ENCODE peak calls at places on chromosomes 2 and 18, in nine cellular contexts. One of them, this sample, is unnamed.

GRCh38 chr2:206392118-206392517 is 51.2 kb upstream of the ADAM23 start:
- DNase-seq in SHP77 treated with DMSO at 0.1 percent for 48 hours: no peak
- DNase-seq in AG08396: peak; percentile 74
- DNase-seq in left ventricle myocardium inferior: no peak
- DNase-seq in type B pancreatic cell: no peak
- DNase-seq in RCC 7860: peak; percentile 29
- DNase-seq in bronchial epithelial cell: peak; percentile 55
- DNase-seq in fibroblast of pulmonary artery: peak; percentile 68
- DNase-seq in GM13976: peak; percentile 65
- DNase-seq in this sample: peak; percentile 9

GRCh38 chr2:226031078-226031937 is 631.8 kb downstream of the NYAP2 start:
- DNase-seq in SHP77 treated with DMSO at 0.1 percent for 48 hours: no peak
- DNase-seq in AG08396: peak; percentile 73
- DNase-seq in left ventricle myocardium inferior: peak; percentile 53
- DNase-seq in type B pancreatic cell: peak; percentile 75
- DNase-seq in RCC 7860: peak; percentile 17
- DNase-seq in bronchial epithelial cell: peak; percentile 56
- DNase-seq in fibroblast of pulmonary artery: peak; percentile 79
- DNase-seq in GM13976: peak; percentile 26
- DNase-seq in this sample: no peak

GRCh38 chr2:2890901-2891300 is 486.7 kb downstream of the EIPR1 start:
- DNase-seq in SHP77 treated with DMSO at 0.1 percent for 48 hours: no peak
- DNase-seq in AG08396: no peak
- DNase-seq in left ventricle myocardium inferior: no peak
- DNase-seq in type B pancreatic cell: no peak
- DNase-seq in RCC 7860: no peak
- DNase-seq in bronchial epithelial cell: no peak
- DNase-seq in fibroblast of pulmonary artery: no peak
- DNase-seq in GM13976: no peak
- DNase-seq in this sample: no peak

GRCh38 chr2:182302174-182302573 is 124.7 kb downstream of the PDE1A start:
- DNase-seq in SHP77 treated with DMSO at 0.1 percent for 48 hours: no peak
- DNase-seq in AG08396: peak; percentile 6
- DNase-seq in left ventricle myocardium inferior: no peak
- DNase-seq in type B pancreatic cell: no peak
- DNase-seq in RCC 7860: no peak
- DNase-seq in bronchial epithelial cell: no peak
- DNase-seq in fibroblast of pulmonary artery: peak; percentile 84
- DNase-seq in GM13976: no peak
- DNase-seq in this sample: no peak

GRCh38 chr2:172394008-172394407 is 33.4 kb upstream of the ITGA6 start:
- DNase-seq in SHP77 treated with DMSO at 0.1 percent for 48 hours: no peak
- DNase-seq in AG08396: no peak
- DNase-seq in left ventricle myocardium inferior: no peak
- DNase-seq in type B pancreatic cell: no peak
- DNase-seq in RCC 7860: no peak
- DNase-seq in bronchial epithelial cell: no peak
- DNase-seq in fibroblast of pulmonary artery: no peak
- DNase-seq in GM13976: no peak
- DNase-seq in this sample: no peak

GRCh38 chr2:63581266-63581961 is 6.9 kb downstream of the WDPCP start:
- DNase-seq in SHP77 treated with DMSO at 0.1 percent for 48 hours: no peak
- DNase-seq in AG08396: peak; percentile 12
- DNase-seq in left ventricle myocardium inferior: peak; percentile 20
- DNase-seq in type B pancreatic cell: no peak
- DNase-seq in RCC 7860: peak; percentile 54
- DNase-seq in bronchial epithelial cell: no peak
- DNase-seq in fibroblast of pulmonary artery: peak; percentile 71
- DNase-seq in GM13976: no peak
- DNase-seq in this sample: no peak

GRCh38 chr2:163213699-163214098 is 375.1 kb upstream of the KCNH7 start:
- DNase-seq in SHP77 treated with DMSO at 0.1 percent for 48 hours: no peak
- DNase-seq in AG08396: no peak
- DNase-seq in left ventricle myocardium inferior: no peak
- DNase-seq in type B pancreatic cell: no peak
- DNase-seq in RCC 7860: peak; percentile 87
- DNase-seq in bronchial epithelial cell: peak; percentile 7
- DNase-seq in fibroblast of pulmonary artery: peak; percentile 56
- DNase-seq in GM13976: no peak
- DNase-seq in this sample: no peak

GRCh38 chr18:64037812-64038414 is 68.0 kb downstream of the SERPINB8 start:
- DNase-seq in SHP77 treated with DMSO at 0.1 percent for 48 hours: peak; percentile 24
- DNase-seq in AG08396: peak; percentile 32
- DNase-seq in left ventricle myocardium inferior: no peak
- DNase-seq in type B pancreatic cell: no peak
- DNase-seq in RCC 7860: peak; percentile 21
- DNase-seq in bronchial epithelial cell: peak; percentile 44
- DNase-seq in fibroblast of pulmonary artery: peak; percentile 36
- DNase-seq in GM13976: peak; percentile 50
- DNase-seq in this sample: peak; percentile 48

GRCh38 chr2:68706637-68707036 is 28.0 kb upstream of the ARHGAP25 start:
- DNase-seq in SHP77 treated with DMSO at 0.1 percent for 48 hours: no peak
- DNase-seq in AG08396: no peak
- DNase-seq in left ventricle myocardium inferior: no peak
- DNase-seq in type B pancreatic cell: no peak
- DNase-seq in RCC 7860: no peak
- DNase-seq in bronchial epithelial cell: no peak
- DNase-seq in fibroblast of pulmonary artery: no peak
- DNase-seq in GM13976: no peak
- DNase-seq in this sample: no peak

GRCh38 chr2:25483584-25484266 is 142.0 kb upstream of the DNMT3A start:
- DNase-seq in SHP77 treated with DMSO at 0.1 percent for 48 hours: no peak
- DNase-seq in AG08396: no peak
- DNase-seq in left ventricle myocardium inferior: no peak
- DNase-seq in type B pancreatic cell: no peak
- DNase-seq in RCC 7860: no peak
- DNase-seq in bronchial epithelial cell: peak; percentile 23
- DNase-seq in fibroblast of pulmonary artery: peak; percentile 18
- DNase-seq in GM13976: no peak
- DNase-seq in this sample: no peak

GRCh38 chr2:24342110-24342910 is 18.0 kb downstream of the ITSN2 start:
- DNase-seq in SHP77 treated with DMSO at 0.1 percent for 48 hours: no peak
- DNase-seq in AG08396: no peak
- DNase-seq in left ventricle myocardium inferior: no peak
- DNase-seq in type B pancreatic cell: no peak
- DNase-seq in RCC 7860: no peak
- DNase-seq in bronchial epithelial cell: no peak
- DNase-seq in fibroblast of pulmonary artery: peak; percentile 15
- DNase-seq in GM13976: no peak
- DNase-seq in this sample: no peak

GRCh38 chr2:76544901-76545300 is 834.2 kb upstream of the GCFC2 start:
- DNase-seq in SHP77 treated with DMSO at 0.1 percent for 48 hours: no peak
- DNase-seq in AG08396: no peak
- DNase-seq in left ventricle myocardium inferior: no peak
- DNase-seq in type B pancreatic cell: no peak
- DNase-seq in RCC 7860: no peak
- DNase-seq in bronchial epithelial cell: no peak
- DNase-seq in fibroblast of pulmonary artery: no peak
- DNase-seq in GM13976: no peak
- DNase-seq in this sample: no peak

GRCh38 chr18:55228191-55228590 is 268.9 kb upstream of the CCDC68 start:
- DNase-seq in SHP77 treated with DMSO at 0.1 percent for 48 hours: no peak
- DNase-seq in AG08396: peak; percentile 29
- DNase-seq in left ventricle myocardium inferior: no peak
- DNase-seq in type B pancreatic cell: no peak
- DNase-seq in RCC 7860: no peak
- DNase-seq in bronchial epithelial cell: no peak
- DNase-seq in fibroblast of pulmonary artery: no peak
- DNase-seq in GM13976: no peak
- DNase-seq in this sample: no peak

GRCh38 chr2:53515435-53516332 is 251.9 kb upstream of the CHAC2 start:
- DNase-seq in SHP77 treated with DMSO at 0.1 percent for 48 hours: peak; percentile 99
- DNase-seq in AG08396: no peak
- DNase-seq in left ventricle myocardium inferior: no peak
- DNase-seq in type B pancreatic cell: no peak
- DNase-seq in RCC 7860: no peak
- DNase-seq in bronchial epithelial cell: no peak
- DNase-seq in fibroblast of pulmonary artery: peak; percentile 76
- DNase-seq in GM13976: no peak
- DNase-seq in this sample: no peak

GRCh38 chr18:59275406-59275949 is 2.2 kb upstream of the RAX start:
- DNase-seq in SHP77 treated with DMSO at 0.1 percent for 48 hours: no peak
- DNase-seq in AG08396: no peak
- DNase-seq in left ventricle myocardium inferior: no peak
- DNase-seq in type B pancreatic cell: no peak
- DNase-seq in RCC 7860: no peak
- DNase-seq in bronchial epithelial cell: no peak
- DNase-seq in fibroblast of pulmonary artery: no peak
- DNase-seq in GM13976: no peak
- DNase-seq in this sample: no peak

GRCh38 chr2:45637440-45637839 is 14.0 kb upstream of the PRKCE start:
- DNase-seq in SHP77 treated with DMSO at 0.1 percent for 48 hours: no peak
- DNase-seq in AG08396: no peak
- DNase-seq in left ventricle myocardium inferior: no peak
- DNase-seq in type B pancreatic cell: no peak
- DNase-seq in RCC 7860: peak; percentile 59
- DNase-seq in bronchial epithelial cell: peak; percentile 75
- DNase-seq in fibroblast of pulmonary artery: no peak
- DNase-seq in GM13976: no peak
- DNase-seq in this sample: no peak

GRCh38 chr2:235171511-235172130 is 219.8 kb downstream of the SH3BP4 start:
- DNase-seq in SHP77 treated with DMSO at 0.1 percent for 48 hours: no peak
- DNase-seq in AG08396: peak; percentile 38
- DNase-seq in left ventricle myocardium inferior: no peak
- DNase-seq in type B pancreatic cell: no peak
- DNase-seq in RCC 7860: peak; percentile 81
- DNase-seq in bronchial epithelial cell: peak; percentile 19
- DNase-seq in fibroblast of pulmonary artery: peak; percentile 64
- DNase-seq in GM13976: no peak
- DNase-seq in this sample: no peak

GRCh38 chr2:22281033-22281432 is 1103.9 kb upstream of the KLHL29 start:
- DNase-seq in SHP77 treated with DMSO at 0.1 percent for 48 hours: peak; percentile 73
- DNase-seq in AG08396: peak; percentile 11
- DNase-seq in left ventricle myocardium inferior: no peak
- DNase-seq in type B pancreatic cell: no peak
- DNase-seq in RCC 7860: no peak
- DNase-seq in bronchial epithelial cell: peak; percentile 38
- DNase-seq in fibroblast of pulmonary artery: peak; percentile 44
- DNase-seq in GM13976: no peak
- DNase-seq in this sample: no peak

GRCh38 chr2:107775791-107776190 is 50.9 kb upstream of the RGPD4 start:
- DNase-seq in SHP77 treated with DMSO at 0.1 percent for 48 hours: no peak
- DNase-seq in AG08396: no peak
- DNase-seq in left ventricle myocardium inferior: no peak
- DNase-seq in type B pancreatic cell: no peak
- DNase-seq in RCC 7860: no peak
- DNase-seq in bronchial epithelial cell: peak; percentile 51
- DNase-seq in fibroblast of pulmonary artery: no peak
- DNase-seq in GM13976: no peak
- DNase-seq in this sample: no peak

GRCh38 chr2:120892967-120893667 is 157.4 kb downstream of the GLI2 start:
- DNase-seq in SHP77 treated with DMSO at 0.1 percent for 48 hours: no peak
- DNase-seq in AG08396: peak; percentile 61
- DNase-seq in left ventricle myocardium inferior: no peak
- DNase-seq in type B pancreatic cell: no peak
- DNase-seq in RCC 7860: no peak
- DNase-seq in bronchial epithelial cell: no peak
- DNase-seq in fibroblast of pulmonary artery: peak; percentile 59
- DNase-seq in GM13976: no peak
- DNase-seq in this sample: no peak

GRCh38 chr18:41524674-41525470 is 430.2 kb upstream of the PIK3C3 start:
- DNase-seq in SHP77 treated with DMSO at 0.1 percent for 48 hours: no peak
- DNase-seq in AG08396: no peak
- DNase-seq in left ventricle myocardium inferior: no peak
- DNase-seq in type B pancreatic cell: no peak
- DNase-seq in RCC 7860: no peak
- DNase-seq in bronchial epithelial cell: peak; percentile 2
- DNase-seq in fibroblast of pulmonary artery: no peak
- DNase-seq in GM13976: no peak
- DNase-seq in this sample: no peak

GRCh38 chr2:218708086-218708485 is 2.5 kb upstream of the TTLL4 start:
- DNase-seq in SHP77 treated with DMSO at 0.1 percent for 48 hours: no peak
- DNase-seq in AG08396: no peak
- DNase-seq in left ventricle myocardium inferior: no peak
- DNase-seq in type B pancreatic cell: no peak
- DNase-seq in RCC 7860: no peak
- DNase-seq in bronchial epithelial cell: no peak
- DNase-seq in fibroblast of pulmonary artery: no peak
- DNase-seq in GM13976: peak; percentile 36
- DNase-seq in this sample: no peak

GRCh38 chr18:812673-813404 is 797 bp upstream of the YES1 start:
- DNase-seq in SHP77 treated with DMSO at 0.1 percent for 48 hours: peak; percentile 35
- DNase-seq in AG08396: peak; percentile 74
- DNase-seq in left ventricle myocardium inferior: peak; percentile 68
- DNase-seq in type B pancreatic cell: no peak
- DNase-seq in RCC 7860: peak; percentile 45
- DNase-seq in bronchial epithelial cell: peak; percentile 86
- DNase-seq in fibroblast of pulmonary artery: peak; percentile 94
- DNase-seq in GM13976: peak; percentile 62
- DNase-seq in this sample: peak; percentile 74

GRCh38 chr2:236369606-236370005 is 105.4 kb upstream of the ASB18 start:
- DNase-seq in SHP77 treated with DMSO at 0.1 percent for 48 hours: no peak
- DNase-seq in AG08396: no peak
- DNase-seq in left ventricle myocardium inferior: peak; percentile 49
- DNase-seq in type B pancreatic cell: no peak
- DNase-seq in RCC 7860: no peak
- DNase-seq in bronchial epithelial cell: no peak
- DNase-seq in fibroblast of pulmonary artery: no peak
- DNase-seq in GM13976: no peak
- DNase-seq in this sample: no peak

GRCh38 chr2:208722737-208723136 is 316.1 kb downstream of the PTH2R start:
- DNase-seq in SHP77 treated with DMSO at 0.1 percent for 48 hours: no peak
- DNase-seq in AG08396: no peak
- DNase-seq in left ventricle myocardium inferior: no peak
- DNase-seq in type B pancreatic cell: no peak
- DNase-seq in RCC 7860: no peak
- DNase-seq in bronchial epithelial cell: no peak
- DNase-seq in fibroblast of pulmonary artery: no peak
- DNase-seq in GM13976: no peak
- DNase-seq in this sample: no peak

GRCh38 chr2:8575011-8575750 is 106.7 kb upstream of the ID2 start:
- DNase-seq in SHP77 treated with DMSO at 0.1 percent for 48 hours: no peak
- DNase-seq in AG08396: no peak
- DNase-seq in left ventricle myocardium inferior: no peak
- DNase-seq in type B pancreatic cell: peak; percentile 54
- DNase-seq in RCC 7860: no peak
- DNase-seq in bronchial epithelial cell: no peak
- DNase-seq in fibroblast of pulmonary artery: no peak
- DNase-seq in GM13976: no peak
- DNase-seq in this sample: peak; percentile 73

GRCh38 chr2:184304006-184304405 is 294.3 kb upstream of the ZNF804A start:
- DNase-seq in SHP77 treated with DMSO at 0.1 percent for 48 hours: no peak
- DNase-seq in AG08396: no peak
- DNase-seq in left ventricle myocardium inferior: no peak
- DNase-seq in type B pancreatic cell: no peak
- DNase-seq in RCC 7860: no peak
- DNase-seq in bronchial epithelial cell: no peak
- DNase-seq in fibroblast of pulmonary artery: no peak
- DNase-seq in GM13976: no peak
- DNase-seq in this sample: no peak

GRCh38 chr2:210370562-210370961 is 55.6 kb upstream of the MYL1 start:
- DNase-seq in SHP77 treated with DMSO at 0.1 percent for 48 hours: no peak
- DNase-seq in AG08396: no peak
- DNase-seq in left ventricle myocardium inferior: no peak
- DNase-seq in type B pancreatic cell: no peak
- DNase-seq in RCC 7860: no peak
- DNase-seq in bronchial epithelial cell: no peak
- DNase-seq in fibroblast of pulmonary artery: no peak
- DNase-seq in GM13976: no peak
- DNase-seq in this sample: no peak

GRCh38 chr18:9835112-9835755 is 50.5 kb upstream of the TXNDC2 start:
- DNase-seq in SHP77 treated with DMSO at 0.1 percent for 48 hours: no peak
- DNase-seq in AG08396: no peak
- DNase-seq in left ventricle myocardium inferior: no peak
- DNase-seq in type B pancreatic cell: no peak
- DNase-seq in RCC 7860: no peak
- DNase-seq in bronchial epithelial cell: peak; percentile 69
- DNase-seq in fibroblast of pulmonary artery: no peak
- DNase-seq in GM13976: no peak
- DNase-seq in this sample: no peak

GRCh38 chr18:22342625-22343024 is 75.1 kb downstream of the CTAGE1 start:
- DNase-seq in SHP77 treated with DMSO at 0.1 percent for 48 hours: no peak
- DNase-seq in AG08396: no peak
- DNase-seq in left ventricle myocardium inferior: no peak
- DNase-seq in type B pancreatic cell: no peak
- DNase-seq in RCC 7860: peak; percentile 76
- DNase-seq in bronchial epithelial cell: peak; percentile 89
- DNase-seq in fibroblast of pulmonary artery: peak; percentile 65
- DNase-seq in GM13976: no peak
- DNase-seq in this sample: no peak

GRCh38 chr18:5961097-5961827 is 65.9 kb upstream of the TMEM200C start:
- DNase-seq in SHP77 treated with DMSO at 0.1 percent for 48 hours: no peak
- DNase-seq in AG08396: no peak
- DNase-seq in left ventricle myocardium inferior: no peak
- DNase-seq in type B pancreatic cell: no peak
- DNase-seq in RCC 7860: no peak
- DNase-seq in bronchial epithelial cell: no peak
- DNase-seq in fibroblast of pulmonary artery: no peak
- DNase-seq in GM13976: no peak
- DNase-seq in this sample: no peak